ENCODE peak calls at places on chromosomes 7 and 10, in ten cellular contexts. W is heart left ventricle, P is activated B cell treated with CpG ODN at 0.5 μM for 24 hours, B is ovary, Z is bronchial epithelial cell, T is GM23338, M is fibroblast of the aortic adventitia, Y is right atrium auricular region, L is AG10803, C is lower leg skin. I is an unnamed sample.

GRCh38 chr7:66930341-66930740 is 9.3 kb downstream of the TMEM248 start:
- DNase-seq in W (no peak), P (no peak), B (no peak), Z (peak; percentile 4), T (peak; percentile 84), M (peak; percentile 21), Y (no peak), L (peak; percentile 27), C (no peak), I (peak; percentile 56)

GRCh38 chr10:37703074-37703473 is 154.3 kb downstream of the ZNF248 start:
- DNase-seq in W (no peak), P (no peak), B (no peak), Z (no peak), T (no peak), M (no peak), Y (no peak), L (no peak), C (peak; percentile 9), I (no peak)

GRCh38 chr10:103812004-103812403 is 43.4 kb downstream of the SH3PXD2A start:
- DNase-seq in W (no peak), P (no peak), B (no peak), Z (no peak), T (no peak), M (no peak), Y (no peak), L (no peak), C (no peak), I (no peak)

GRCh38 chr7:98210513-98211220 is 572 bp upstream of the BHLHA15 start:
- DNase-seq in W (peak; percentile 64), P (no peak), B (no peak), Z (no peak), T (peak; percentile 65), M (no peak), Y (no peak), L (peak; percentile 5), C (no peak), I (peak; percentile 30)

GRCh38 chr10:62233494-62234283 is 35.0 kb downstream of the RTKN2 start:
- DNase-seq in W (no peak), P (no peak), B (no peak), Z (peak; percentile 40), T (no peak), M (peak; percentile 48), Y (no peak), L (peak; percentile 49), C (no peak), I (peak; percentile 25)

GRCh38 chr7:81469299-81470083 is 300.4 kb downstream of the HGF start:
- DNase-seq in W (no peak), P (no peak), B (no peak), Z (no peak), T (no peak), M (no peak), Y (no peak), L (no peak), C (no peak), I (no peak)

GRCh38 chr7:118324790-118325449 is 100.4 kb downstream of the ANKRD7 start:
- DNase-seq in W (no peak), P (no peak), B (no peak), Z (no peak), T (no peak), M (no peak), Y (no peak), L (no peak), C (no peak), I (no peak)

GRCh38 chr7:151679073-151679708 is 159.5 kb upstream of the RHEB start:
- DNase-seq in W (no peak), P (no peak), B (no peak), Z (no peak), T (no peak), M (no peak), Y (no peak), L (no peak), C (no peak), I (no peak)

GRCh38 chr7:114879554-114879953 is 42.3 kb upstream of the MDFIC start:
- DNase-seq in W (no peak), P (no peak), B (no peak), Z (no peak), T (no peak), M (peak; percentile 74), Y (no peak), L (peak; percentile 94), C (no peak), I (peak; percentile 83)

GRCh38 chr7:45239486-45239885 is 81.9 kb downstream of the RAMP3 start:
- DNase-seq in W (no peak), P (no peak), B (no peak), Z (peak; percentile 79), T (no peak), M (peak; percentile 51), Y (peak; percentile 56), L (peak; percentile 82), C (no peak), I (peak; percentile 10)

GRCh38 chr7:11742496-11742895 is 89.5 kb downstream of the THSD7A start:
- DNase-seq in W (no peak), P (no peak), B (no peak), Z (no peak), T (no peak), M (no peak), Y (no peak), L (no peak), C (no peak), I (no peak)

GRCh38 chr10:7606977-7607404 is 59.8 kb downstream of the ITIH5 start:
- DNase-seq in W (no peak), P (no peak), B (no peak), Z (peak; percentile 22), T (no peak), M (no peak), Y (no peak), L (peak; percentile 67), C (peak; percentile 23), I (no peak)

GRCh38 chr10:132904814-132905649 is 37.3 kb downstream of the CFAP46 start:
- DNase-seq in W (peak; percentile 23), P (no peak), B (no peak), Z (no peak), T (no peak), M (no peak), Y (no peak), L (no peak), C (no peak), I (no peak)

GRCh38 chr7:126803060-126803665 is 449.6 kb downstream of the GRM8 start:
- DNase-seq in W (no peak), P (no peak), B (no peak), Z (peak; percentile 71), T (peak; percentile 92), M (peak; percentile 77), Y (no peak), L (peak; percentile 67), C (peak; percentile 23), I (peak; percentile 61)

GRCh38 chr10:60149003-60149402 is 240.7 kb downstream of the ANK3 start:
- DNase-seq in W (no peak), P (no peak), B (no peak), Z (peak; percentile 37), T (no peak), M (no peak), Y (no peak), L (no peak), C (no peak), I (no peak)

GRCh38 chr10:61899997-61900828 is 1.3 kb upstream of the ARID5B start:
- DNase-seq in W (peak; percentile 80), P (peak; percentile 52), B (peak; percentile 45), Z (peak; percentile 90), T (peak; percentile 45), M (peak; percentile 84), Y (no peak), L (peak; percentile 69), C (peak; percentile 59), I (peak; percentile 88)

GRCh38 chr10:101030492-101031127 is 319 bp downstream of the PDZD7 start:
- DNase-seq in W (no peak), P (no peak), B (no peak), Z (no peak), T (peak; percentile 57), M (no peak), Y (no peak), L (no peak), C (no peak), I (no peak)

GRCh38 chr7:16926861-16927260 is 45.1 kb upstream of the AGR3 start:
- DNase-seq in W (no peak), P (no peak), B (no peak), Z (peak; percentile 83), T (no peak), M (no peak), Y (no peak), L (no peak), C (no peak), I (no peak)

GRCh38 chr7:41603985-41604384 is 98.9 kb downstream of the INHBA start:
- DNase-seq in W (no peak), P (no peak), B (no peak), Z (no peak), T (no peak), M (no peak), Y (no peak), L (no peak), C (no peak), I (no peak)

GRCh38 chr7:41599760-41600159 is 103.1 kb downstream of the INHBA start:
- DNase-seq in W (no peak), P (no peak), B (no peak), Z (no peak), T (peak; percentile 78), M (no peak), Y (no peak), L (no peak), C (no peak), I (no peak)
- TF ChIP-seq CTCF in W (no peak), P (no peak), B (no peak), Z (no peak), T (peak; percentile 99), M (no peak), Y (no peak), L (no peak), C (no peak), I (no peak)

GRCh38 chr10:34816067-34817002 is 1.2 kb upstream of the PARD3 start:
- DNase-seq in W (no peak), P (no peak), B (peak; percentile 43), Z (peak; percentile 23), T (peak; percentile 56), M (peak; percentile 40), Y (no peak), L (peak; percentile 37), C (no peak), I (peak; percentile 55)
- TF ChIP-seq CTCF in W (peak; percentile 27), P (no peak), B (no peak), Z (no peak), T (no peak), M (no peak), Y (no peak), L (peak; percentile 29), C (no peak), I (peak; percentile 18)

DNA sequence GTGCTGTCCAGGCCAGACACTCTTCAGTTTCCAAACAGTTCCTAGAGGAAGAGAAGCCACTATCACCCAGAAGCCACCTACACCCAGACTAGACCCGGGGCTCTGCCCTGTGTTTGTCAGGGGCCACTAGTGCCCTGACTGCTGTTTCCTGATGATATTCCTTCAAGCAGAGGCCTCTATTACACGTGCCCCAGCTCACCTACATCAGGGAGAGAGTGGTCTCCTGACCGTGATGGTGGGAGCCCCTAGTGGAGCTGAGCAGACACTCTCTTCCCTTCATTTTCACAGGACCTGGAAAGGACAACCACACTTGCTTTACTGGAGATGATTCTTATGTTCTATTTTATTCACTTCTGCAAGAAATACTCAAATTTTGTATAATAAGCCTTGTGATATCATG is 9.2 kb downstream of the ZNF394 start:
- DNase-seq in W (no peak), P (no peak), B (no peak), Z (no peak), T (no peak), M (no peak), Y (no peak), L (no peak), C (no peak), I (no peak)
- TF ChIP-seq CTCF in W (no peak), P (no peak), B (no peak), Z (no peak), T (peak; percentile 24), M (no peak), Y (no peak), L (no peak), C (no peak), I (no peak)

GRCh38 chr7:142925413-142925812 is 8.1 kb downstream of the TRPV5 start:
- DNase-seq in W (no peak), P (no peak), B (no peak), Z (no peak), T (peak; percentile 78), M (no peak), Y (no peak), L (no peak), C (no peak), I (no peak)
- TF ChIP-seq CTCF in W (no peak), P (no peak), B (no peak), Z (no peak), T (peak; percentile 68), M (no peak), Y (no peak), L (no peak), C (no peak), I (no peak)

I was measured in fibroblast of villous mesenchyme.